ENCODE peak calls at places on chromosomes 2 and 18, in nine cellular contexts. One of them, this sample, is unnamed.

GRCh38 chr2:128369126-128369555 is 50.5 kb upstream of the HS6ST1 start:
- DNase-seq in LoVo: no peak
- DNase-seq in DMS79 treated with DMSO at 0.1 percent for 48 hours: no peak
- DNase-seq in CD4-positive, CD25-positive, alpha-beta regulatory T cell: no peak
- DNase-seq in HT1080: no peak
- DNase-seq in stimulated activated CD4-positive, alpha-beta T cell treated with anti-CD3 and anti-CD28 coated beads, Interleukin-2, amount 100 ng/mL, for 24 hours: no peak
- DNase-seq in tibial artery: peak; percentile 23
- DNase-seq in activated naive CD8-positive, alpha-beta T cell treated with anti-CD3 and anti-CD28 coated beads, Interleukin-2, amount 50 U/mL, for 24 hours: no peak
- DNase-seq in EH: peak; percentile 49
- DNase-seq in this sample: no peak

GRCh38 chr18:8696749-8697211 is 8.6 kb upstream of the MTCL1 start:
- DNase-seq in LoVo: peak; percentile 50
- DNase-seq in DMS79 treated with DMSO at 0.1 percent for 48 hours: peak; percentile 42
- DNase-seq in CD4-positive, CD25-positive, alpha-beta regulatory T cell: peak; percentile 51
- DNase-seq in HT1080: peak; percentile 67
- DNase-seq in stimulated activated CD4-positive, alpha-beta T cell treated with anti-CD3 and anti-CD28 coated beads, Interleukin-2, amount 100 ng/mL, for 24 hours: peak; percentile 86
- DNase-seq in tibial artery: peak; percentile 75
- DNase-seq in activated naive CD8-positive, alpha-beta T cell treated with anti-CD3 and anti-CD28 coated beads, Interleukin-2, amount 50 U/mL, for 24 hours: peak; percentile 80
- DNase-seq in EH: peak; percentile 69
- DNase-seq in this sample: no peak

GRCh38 chr2:134739879-134740301 is 21.1 kb upstream of the TMEM163 start:
- DNase-seq in LoVo: no peak
- DNase-seq in DMS79 treated with DMSO at 0.1 percent for 48 hours: no peak
- DNase-seq in CD4-positive, CD25-positive, alpha-beta regulatory T cell: no peak
- DNase-seq in HT1080: peak; percentile 86
- DNase-seq in stimulated activated CD4-positive, alpha-beta T cell treated with anti-CD3 and anti-CD28 coated beads, Interleukin-2, amount 100 ng/mL, for 24 hours: no peak
- DNase-seq in tibial artery: peak; percentile 42
- DNase-seq in activated naive CD8-positive, alpha-beta T cell treated with anti-CD3 and anti-CD28 coated beads, Interleukin-2, amount 50 U/mL, for 24 hours: peak; percentile 8
- DNase-seq in EH: no peak
- DNase-seq in this sample: no peak

GRCh38 chr2:50492452-50492851 is 539.5 kb downstream of the NRXN1 start:
- DNase-seq in LoVo: peak; percentile 58
- DNase-seq in DMS79 treated with DMSO at 0.1 percent for 48 hours: peak; percentile 85
- DNase-seq in CD4-positive, CD25-positive, alpha-beta regulatory T cell: peak; percentile 51
- DNase-seq in HT1080: peak; percentile 62
- DNase-seq in stimulated activated CD4-positive, alpha-beta T cell treated with anti-CD3 and anti-CD28 coated beads, Interleukin-2, amount 100 ng/mL, for 24 hours: peak; percentile 21
- DNase-seq in tibial artery: no peak
- DNase-seq in activated naive CD8-positive, alpha-beta T cell treated with anti-CD3 and anti-CD28 coated beads, Interleukin-2, amount 50 U/mL, for 24 hours: peak; percentile 13
- DNase-seq in EH: peak; percentile 52
- DNase-seq in this sample: peak; percentile 71

GRCh38 chr2:180829261-180829660 is 151.1 kb upstream of the UBE2E3 start:
- DNase-seq in LoVo: peak; percentile 75
- DNase-seq in DMS79 treated with DMSO at 0.1 percent for 48 hours: no peak
- DNase-seq in CD4-positive, CD25-positive, alpha-beta regulatory T cell: no peak
- DNase-seq in HT1080: peak; percentile 30
- DNase-seq in stimulated activated CD4-positive, alpha-beta T cell treated with anti-CD3 and anti-CD28 coated beads, Interleukin-2, amount 100 ng/mL, for 24 hours: no peak
- DNase-seq in tibial artery: no peak
- DNase-seq in activated naive CD8-positive, alpha-beta T cell treated with anti-CD3 and anti-CD28 coated beads, Interleukin-2, amount 50 U/mL, for 24 hours: no peak
- DNase-seq in EH: peak; percentile 19
- DNase-seq in this sample: no peak

GRCh38 chr2:160700006-160700405 is 206.4 kb upstream of the RBMS1 start:
- DNase-seq in LoVo: no peak
- DNase-seq in DMS79 treated with DMSO at 0.1 percent for 48 hours: no peak
- DNase-seq in CD4-positive, CD25-positive, alpha-beta regulatory T cell: no peak
- DNase-seq in HT1080: no peak
- DNase-seq in stimulated activated CD4-positive, alpha-beta T cell treated with anti-CD3 and anti-CD28 coated beads, Interleukin-2, amount 100 ng/mL, for 24 hours: no peak
- DNase-seq in tibial artery: no peak
- DNase-seq in activated naive CD8-positive, alpha-beta T cell treated with anti-CD3 and anti-CD28 coated beads, Interleukin-2, amount 50 U/mL, for 24 hours: no peak
- DNase-seq in EH: peak; percentile 80
- DNase-seq in this sample: no peak

GRCh38 chr2:134258684-134259408 is 5.0 kb downstream of the MGAT5 start:
- DNase-seq in LoVo: no peak
- DNase-seq in DMS79 treated with DMSO at 0.1 percent for 48 hours: no peak
- DNase-seq in CD4-positive, CD25-positive, alpha-beta regulatory T cell: peak; percentile 88
- DNase-seq in HT1080: no peak
- DNase-seq in stimulated activated CD4-positive, alpha-beta T cell treated with anti-CD3 and anti-CD28 coated beads, Interleukin-2, amount 100 ng/mL, for 24 hours: no peak
- DNase-seq in tibial artery: no peak
- DNase-seq in activated naive CD8-positive, alpha-beta T cell treated with anti-CD3 and anti-CD28 coated beads, Interleukin-2, amount 50 U/mL, for 24 hours: peak; percentile 32
- DNase-seq in EH: no peak
- DNase-seq in this sample: no peak

GRCh38 chr2:99680946-99681345 is 191.1 kb upstream of the REV1 start:
- DNase-seq in LoVo: no peak
- DNase-seq in DMS79 treated with DMSO at 0.1 percent for 48 hours: no peak
- DNase-seq in CD4-positive, CD25-positive, alpha-beta regulatory T cell: no peak
- DNase-seq in HT1080: peak; percentile 67
- DNase-seq in stimulated activated CD4-positive, alpha-beta T cell treated with anti-CD3 and anti-CD28 coated beads, Interleukin-2, amount 100 ng/mL, for 24 hours: no peak
- DNase-seq in tibial artery: no peak
- DNase-seq in activated naive CD8-positive, alpha-beta T cell treated with anti-CD3 and anti-CD28 coated beads, Interleukin-2, amount 50 U/mL, for 24 hours: no peak
- DNase-seq in EH: peak; percentile 76
- DNase-seq in this sample: no peak

GRCh38 chr2:97997774-97998392 is 2.1 kb upstream of the TMEM131 start:
- DNase-seq in LoVo: no peak
- DNase-seq in DMS79 treated with DMSO at 0.1 percent for 48 hours: peak; percentile 65
- DNase-seq in CD4-positive, CD25-positive, alpha-beta regulatory T cell: no peak
- DNase-seq in HT1080: no peak
- DNase-seq in stimulated activated CD4-positive, alpha-beta T cell treated with anti-CD3 and anti-CD28 coated beads, Interleukin-2, amount 100 ng/mL, for 24 hours: no peak
- DNase-seq in tibial artery: no peak
- DNase-seq in activated naive CD8-positive, alpha-beta T cell treated with anti-CD3 and anti-CD28 coated beads, Interleukin-2, amount 50 U/mL, for 24 hours: no peak
- DNase-seq in EH: no peak
- DNase-seq in this sample: peak; percentile 79

GRCh38 chr2:152587187-152587947 is 129.9 kb downstream of the PRPF40A start:
- DNase-seq in LoVo: no peak
- DNase-seq in DMS79 treated with DMSO at 0.1 percent for 48 hours: no peak
- DNase-seq in CD4-positive, CD25-positive, alpha-beta regulatory T cell: no peak
- DNase-seq in HT1080: peak; percentile 66
- DNase-seq in stimulated activated CD4-positive, alpha-beta T cell treated with anti-CD3 and anti-CD28 coated beads, Interleukin-2, amount 100 ng/mL, for 24 hours: no peak
- DNase-seq in tibial artery: no peak
- DNase-seq in activated naive CD8-positive, alpha-beta T cell treated with anti-CD3 and anti-CD28 coated beads, Interleukin-2, amount 50 U/mL, for 24 hours: no peak
- DNase-seq in EH: peak; percentile 55
- DNase-seq in this sample: no peak

GRCh38 chr18:28108801-28109200 is 68.1 kb downstream of the CDH2 start:
- DNase-seq in LoVo: no peak
- DNase-seq in DMS79 treated with DMSO at 0.1 percent for 48 hours: no peak
- DNase-seq in CD4-positive, CD25-positive, alpha-beta regulatory T cell: no peak
- DNase-seq in HT1080: no peak
- DNase-seq in stimulated activated CD4-positive, alpha-beta T cell treated with anti-CD3 and anti-CD28 coated beads, Interleukin-2, amount 100 ng/mL, for 24 hours: no peak
- DNase-seq in tibial artery: no peak
- DNase-seq in activated naive CD8-positive, alpha-beta T cell treated with anti-CD3 and anti-CD28 coated beads, Interleukin-2, amount 50 U/mL, for 24 hours: no peak
- DNase-seq in EH: peak; percentile 47
- DNase-seq in this sample: no peak

GRCh38 chr2:231356474-231356849 is 39.0 kb upstream of the B3GNT7 start:
- DNase-seq in LoVo: no peak
- DNase-seq in DMS79 treated with DMSO at 0.1 percent for 48 hours: no peak
- DNase-seq in CD4-positive, CD25-positive, alpha-beta regulatory T cell: no peak
- DNase-seq in HT1080: no peak
- DNase-seq in stimulated activated CD4-positive, alpha-beta T cell treated with anti-CD3 and anti-CD28 coated beads, Interleukin-2, amount 100 ng/mL, for 24 hours: no peak
- DNase-seq in tibial artery: no peak
- DNase-seq in activated naive CD8-positive, alpha-beta T cell treated with anti-CD3 and anti-CD28 coated beads, Interleukin-2, amount 50 U/mL, for 24 hours: no peak
- DNase-seq in EH: no peak
- DNase-seq in this sample: no peak

GRCh38 chr2:105951390-105951694 is 206.6 kb downstream of the NCK2 start:
- DNase-seq in LoVo: no peak
- DNase-seq in DMS79 treated with DMSO at 0.1 percent for 48 hours: no peak
- DNase-seq in CD4-positive, CD25-positive, alpha-beta regulatory T cell: no peak
- DNase-seq in HT1080: no peak
- DNase-seq in stimulated activated CD4-positive, alpha-beta T cell treated with anti-CD3 and anti-CD28 coated beads, Interleukin-2, amount 100 ng/mL, for 24 hours: no peak
- DNase-seq in tibial artery: no peak
- DNase-seq in activated naive CD8-positive, alpha-beta T cell treated with anti-CD3 and anti-CD28 coated beads, Interleukin-2, amount 50 U/mL, for 24 hours: no peak
- DNase-seq in EH: no peak
- DNase-seq in this sample: no peak

GRCh38 chr2:95231723-95232122 is 24.4 kb downstream of the ZNF892 start:
- DNase-seq in LoVo: peak; percentile 62
- DNase-seq in DMS79 treated with DMSO at 0.1 percent for 48 hours: peak; percentile 74
- DNase-seq in CD4-positive, CD25-positive, alpha-beta regulatory T cell: peak; percentile 12
- DNase-seq in HT1080: peak; percentile 69
- DNase-seq in stimulated activated CD4-positive, alpha-beta T cell treated with anti-CD3 and anti-CD28 coated beads, Interleukin-2, amount 100 ng/mL, for 24 hours: no peak
- DNase-seq in tibial artery: no peak
- DNase-seq in activated naive CD8-positive, alpha-beta T cell treated with anti-CD3 and anti-CD28 coated beads, Interleukin-2, amount 50 U/mL, for 24 hours: peak; percentile 52
- DNase-seq in EH: peak; percentile 76
- DNase-seq in this sample: peak; percentile 78

GRCh38 chr2:240520143-240520973 is 37.4 kb downstream of the ANKMY1 start:
- DNase-seq in LoVo: no peak
- DNase-seq in DMS79 treated with DMSO at 0.1 percent for 48 hours: no peak
- DNase-seq in CD4-positive, CD25-positive, alpha-beta regulatory T cell: no peak
- DNase-seq in HT1080: no peak
- DNase-seq in stimulated activated CD4-positive, alpha-beta T cell treated with anti-CD3 and anti-CD28 coated beads, Interleukin-2, amount 100 ng/mL, for 24 hours: peak; percentile 8
- DNase-seq in tibial artery: no peak
- DNase-seq in activated naive CD8-positive, alpha-beta T cell treated with anti-CD3 and anti-CD28 coated beads, Interleukin-2, amount 50 U/mL, for 24 hours: no peak
- DNase-seq in EH: no peak
- DNase-seq in this sample: no peak

GRCh38 chr2:229080172-229080571 is 190.9 kb downstream of the PID1 start:
- DNase-seq in LoVo: no peak
- DNase-seq in DMS79 treated with DMSO at 0.1 percent for 48 hours: no peak
- DNase-seq in CD4-positive, CD25-positive, alpha-beta regulatory T cell: no peak
- DNase-seq in HT1080: peak; percentile 47
- DNase-seq in stimulated activated CD4-positive, alpha-beta T cell treated with anti-CD3 and anti-CD28 coated beads, Interleukin-2, amount 100 ng/mL, for 24 hours: no peak
- DNase-seq in tibial artery: no peak
- DNase-seq in activated naive CD8-positive, alpha-beta T cell treated with anti-CD3 and anti-CD28 coated beads, Interleukin-2, amount 50 U/mL, for 24 hours: no peak
- DNase-seq in EH: no peak
- DNase-seq in this sample: no peak

GRCh38 chr2:10036095-10036879 is 7.1 kb upstream of the KLF11 start:
- DNase-seq in LoVo: no peak
- DNase-seq in DMS79 treated with DMSO at 0.1 percent for 48 hours: peak; percentile 14
- DNase-seq in CD4-positive, CD25-positive, alpha-beta regulatory T cell: peak; percentile 42
- DNase-seq in HT1080: peak; percentile 81
- DNase-seq in stimulated activated CD4-positive, alpha-beta T cell treated with anti-CD3 and anti-CD28 coated beads, Interleukin-2, amount 100 ng/mL, for 24 hours: peak; percentile 33
- DNase-seq in tibial artery: peak; percentile 77
- DNase-seq in activated naive CD8-positive, alpha-beta T cell treated with anti-CD3 and anti-CD28 coated beads, Interleukin-2, amount 50 U/mL, for 24 hours: peak; percentile 52
- DNase-seq in EH: peak; percentile 66
- DNase-seq in this sample: no peak

GRCh38 chr2:209619782-209620181 is 151.8 kb upstream of the UNC80 start:
- DNase-seq in LoVo: no peak
- DNase-seq in DMS79 treated with DMSO at 0.1 percent for 48 hours: no peak
- DNase-seq in CD4-positive, CD25-positive, alpha-beta regulatory T cell: no peak
- DNase-seq in HT1080: peak; percentile 59
- DNase-seq in stimulated activated CD4-positive, alpha-beta T cell treated with anti-CD3 and anti-CD28 coated beads, Interleukin-2, amount 100 ng/mL, for 24 hours: no peak
- DNase-seq in tibial artery: no peak
- DNase-seq in activated naive CD8-positive, alpha-beta T cell treated with anti-CD3 and anti-CD28 coated beads, Interleukin-2, amount 50 U/mL, for 24 hours: no peak
- DNase-seq in EH: peak; percentile 10
- DNase-seq in this sample: no peak

GRCh38 chr2:73897240-73897583 is 4.4 kb downstream of the ACTG2 start:
- DNase-seq in LoVo: no peak
- DNase-seq in DMS79 treated with DMSO at 0.1 percent for 48 hours: no peak
- DNase-seq in CD4-positive, CD25-positive, alpha-beta regulatory T cell: no peak
- DNase-seq in HT1080: no peak
- DNase-seq in stimulated activated CD4-positive, alpha-beta T cell treated with anti-CD3 and anti-CD28 coated beads, Interleukin-2, amount 100 ng/mL, for 24 hours: no peak
- DNase-seq in tibial artery: no peak
- DNase-seq in activated naive CD8-positive, alpha-beta T cell treated with anti-CD3 and anti-CD28 coated beads, Interleukin-2, amount 50 U/mL, for 24 hours: no peak
- DNase-seq in EH: no peak
- DNase-seq in this sample: no peak

GRCh38 chr18:77088977-77089795 is 43.4 kb downstream of the MBP start:
- DNase-seq in LoVo: peak; percentile 66
- DNase-seq in DMS79 treated with DMSO at 0.1 percent for 48 hours: no peak
- DNase-seq in CD4-positive, CD25-positive, alpha-beta regulatory T cell: no peak
- DNase-seq in HT1080: no peak
- DNase-seq in stimulated activated CD4-positive, alpha-beta T cell treated with anti-CD3 and anti-CD28 coated beads, Interleukin-2, amount 100 ng/mL, for 24 hours: no peak
- DNase-seq in tibial artery: no peak
- DNase-seq in activated naive CD8-positive, alpha-beta T cell treated with anti-CD3 and anti-CD28 coated beads, Interleukin-2, amount 50 U/mL, for 24 hours: no peak
- DNase-seq in EH: no peak
- DNase-seq in this sample: no peak

GRCh38 chr18:11663630-11664029 is 25.4 kb upstream of the GNAL start:
- DNase-seq in LoVo: no peak
- DNase-seq in DMS79 treated with DMSO at 0.1 percent for 48 hours: no peak
- DNase-seq in CD4-positive, CD25-positive, alpha-beta regulatory T cell: no peak
- DNase-seq in HT1080: no peak
- DNase-seq in stimulated activated CD4-positive, alpha-beta T cell treated with anti-CD3 and anti-CD28 coated beads, Interleukin-2, amount 100 ng/mL, for 24 hours: no peak
- DNase-seq in tibial artery: no peak
- DNase-seq in activated naive CD8-positive, alpha-beta T cell treated with anti-CD3 and anti-CD28 coated beads, Interleukin-2, amount 50 U/mL, for 24 hours: no peak
- DNase-seq in EH: no peak
- DNase-seq in this sample: no peak

GRCh38 chr2:43218550-43219382 is 7.6 kb downstream of the ZFP36L2 start:
- DNase-seq in LoVo: peak; percentile 56
- DNase-seq in DMS79 treated with DMSO at 0.1 percent for 48 hours: no peak
- DNase-seq in CD4-positive, CD25-positive, alpha-beta regulatory T cell: peak; percentile 98
- DNase-seq in HT1080: no peak
- DNase-seq in stimulated activated CD4-positive, alpha-beta T cell treated with anti-CD3 and anti-CD28 coated beads, Interleukin-2, amount 100 ng/mL, for 24 hours: peak; percentile 59
- DNase-seq in tibial artery: peak; percentile 53
- DNase-seq in activated naive CD8-positive, alpha-beta T cell treated with anti-CD3 and anti-CD28 coated beads, Interleukin-2, amount 50 U/mL, for 24 hours: peak; percentile 61
- DNase-seq in EH: no peak
- DNase-seq in this sample: no peak

GRCh38 chr18:62957885-62958472 is 242.6 kb downstream of the PHLPP1 start:
- DNase-seq in LoVo: no peak
- DNase-seq in DMS79 treated with DMSO at 0.1 percent for 48 hours: no peak
- DNase-seq in CD4-positive, CD25-positive, alpha-beta regulatory T cell: peak; percentile 65
- DNase-seq in HT1080: peak; percentile 67
- DNase-seq in stimulated activated CD4-positive, alpha-beta T cell treated with anti-CD3 and anti-CD28 coated beads, Interleukin-2, amount 100 ng/mL, for 24 hours: peak; percentile 45
- DNase-seq in tibial artery: peak; percentile 43
- DNase-seq in activated naive CD8-positive, alpha-beta T cell treated with anti-CD3 and anti-CD28 coated beads, Interleukin-2, amount 50 U/mL, for 24 hours: peak; percentile 58
- DNase-seq in EH: peak; percentile 55
- DNase-seq in this sample: peak; percentile 27

GRCh38 chr2:69013123-69013836 is at the start of gene ANTXR1:
- DNase-seq in LoVo: no peak
- DNase-seq in DMS79 treated with DMSO at 0.1 percent for 48 hours: peak; percentile 74
- DNase-seq in CD4-positive, CD25-positive, alpha-beta regulatory T cell: peak; percentile 9
- DNase-seq in HT1080: peak; percentile 70
- DNase-seq in stimulated activated CD4-positive, alpha-beta T cell treated with anti-CD3 and anti-CD28 coated beads, Interleukin-2, amount 100 ng/mL, for 24 hours: peak; percentile 20
- DNase-seq in tibial artery: peak; percentile 54
- DNase-seq in activated naive CD8-positive, alpha-beta T cell treated with anti-CD3 and anti-CD28 coated beads, Interleukin-2, amount 50 U/mL, for 24 hours: peak; percentile 17
- DNase-seq in EH: peak; percentile 84
- DNase-seq in this sample: peak; percentile 83

GRCh38 chr2:130756041-130756720 is 841 bp downstream of the AMER3 start:
- DNase-seq in LoVo: peak; percentile 17
- DNase-seq in DMS79 treated with DMSO at 0.1 percent for 48 hours: peak; percentile 31
- DNase-seq in CD4-positive, CD25-positive, alpha-beta regulatory T cell: no peak
- DNase-seq in HT1080: no peak
- DNase-seq in stimulated activated CD4-positive, alpha-beta T cell treated with anti-CD3 and anti-CD28 coated beads, Interleukin-2, amount 100 ng/mL, for 24 hours: no peak
- DNase-seq in tibial artery: no peak
- DNase-seq in activated naive CD8-positive, alpha-beta T cell treated with anti-CD3 and anti-CD28 coated beads, Interleukin-2, amount 50 U/mL, for 24 hours: peak; percentile 25
- DNase-seq in EH: peak; percentile 9
- DNase-seq in this sample: peak; percentile 36

GRCh38 chr18:13067124-13067523 is 76.0 kb downstream of the CEP192 start:
- DNase-seq in LoVo: no peak
- DNase-seq in DMS79 treated with DMSO at 0.1 percent for 48 hours: no peak
- DNase-seq in CD4-positive, CD25-positive, alpha-beta regulatory T cell: peak; percentile 29
- DNase-seq in HT1080: no peak
- DNase-seq in stimulated activated CD4-positive, alpha-beta T cell treated with anti-CD3 and anti-CD28 coated beads, Interleukin-2, amount 100 ng/mL, for 24 hours: no peak
- DNase-seq in tibial artery: no peak
- DNase-seq in activated naive CD8-positive, alpha-beta T cell treated with anti-CD3 and anti-CD28 coated beads, Interleukin-2, amount 50 U/mL, for 24 hours: peak; percentile 22
- DNase-seq in EH: no peak
- DNase-seq in this sample: no peak

GRCh38 chr2:129744649-129745048 is 234.8 kb upstream of the RAB6C start:
- DNase-seq in LoVo: no peak
- DNase-seq in DMS79 treated with DMSO at 0.1 percent for 48 hours: no peak
- DNase-seq in CD4-positive, CD25-positive, alpha-beta regulatory T cell: no peak
- DNase-seq in HT1080: no peak
- DNase-seq in stimulated activated CD4-positive, alpha-beta T cell treated with anti-CD3 and anti-CD28 coated beads, Interleukin-2, amount 100 ng/mL, for 24 hours: no peak
- DNase-seq in tibial artery: no peak
- DNase-seq in activated naive CD8-positive, alpha-beta T cell treated with anti-CD3 and anti-CD28 coated beads, Interleukin-2, amount 50 U/mL, for 24 hours: no peak
- DNase-seq in EH: no peak
- DNase-seq in this sample: no peak